ENCODE peak calls at places on chromosomes 7 and 10, in nine cellular contexts. A is IMR-90, E is H54, B is uterus, I is NB4, L is H1, S is Peyer's patch, F is sigmoid colon, R is lower leg skin. K is an unnamed sample.

GRCh38 chr10:116211682-116212081 is 61.3 kb downstream of the GFRA1 start:
- DNase-seq in A (peak), E (no peak), B (no peak), I (no peak), L (no peak), S (no peak), F (no peak), R (no peak), K (no peak)

GRCh38 chr10:42419789-42420188 is 218.6 kb downstream of the ZNF33B start:
- DNase-seq in A (no peak), E (no peak), B (no peak), I (no peak), L (no peak), S (no peak), F (no peak), R (no peak), K (no peak)

GRCh38 chr7:134450296-134451000 is 8.5 kb downstream of the AKR1B1 start:
- DNase-seq in A (peak), E (no peak), B (no peak), I (no peak), L (no peak), S (no peak), F (no peak), R (no peak), K (no peak)

GRCh38 chr7:31333301-31333700 is 7.2 kb downstream of the NEUROD6 start:
- DNase-seq in A (no peak), E (no peak), B (no peak), I (no peak), L (no peak), S (no peak), F (no peak), R (no peak), K (no peak)

GRCh38 chr10:133388973-133389818 is 4.8 kb upstream of the MTG1 start:
- DNase-seq in A (no peak), E (no peak), B (peak), I (peak), L (no peak), S (peak), F (peak), R (no peak), K (no peak)

GRCh38 chr7:82167568-82168314 is 275.8 kb downstream of the CACNA2D1 start:
- DNase-seq in A (no peak), E (no peak), B (no peak), I (no peak), L (no peak), S (no peak), F (no peak), R (no peak), K (no peak)

GRCh38 chr10:119349341-119349740 is 142.0 kb downstream of the GRK5 start:
- DNase-seq in A (no peak), E (no peak), B (peak), I (no peak), L (no peak), S (no peak), F (no peak), R (no peak), K (no peak)

GRCh38 chr7:8155836-8156235 is 106.1 kb downstream of the ICA1 start:
- DNase-seq in A (no peak), E (no peak), B (no peak), I (no peak), L (no peak), S (no peak), F (no peak), R (no peak), K (no peak)

GRCh38 chr7:45082831-45083331 is 5.9 kb downstream of the NACAD start:
- DNase-seq in A (no peak), E (no peak), B (no peak), I (no peak), L (no peak), S (no peak), F (peak), R (no peak), K (no peak)

GRCh38 chr7:158606111-158606510 is 18.5 kb upstream of the PTPRN2 start:
- DNase-seq in A (no peak), E (no peak), B (no peak), I (no peak), L (no peak), S (no peak), F (no peak), R (no peak), K (no peak)

GRCh38 chr7:44380831-44381493 is 55.6 kb upstream of the CAMK2B start:
- DNase-seq in A (peak), E (peak), B (no peak), I (no peak), L (no peak), S (no peak), F (no peak), R (peak), K (no peak)

GRCh38 chr7:74094224-74095095 is 10.9 kb downstream of the LIMK1 start:
- DNase-seq in A (peak), E (peak), B (peak), I (peak), L (peak), S (peak), F (peak), R (peak), K (peak)

GRCh38 chr7:55409474-55410225 is 44.5 kb downstream of the LANCL2 start:
- DNase-seq in A (peak), E (peak), B (no peak), I (peak), L (no peak), S (no peak), F (no peak), R (no peak), K (no peak)

GRCh38 chr10:97520978-97521761 is 22.4 kb downstream of the UBTD1 start:
- DNase-seq in A (no peak), E (no peak), B (no peak), I (no peak), L (no peak), S (no peak), F (no peak), R (no peak), K (no peak)

GRCh38 chr7:101233907-101234547 is 3.6 kb downstream of the CLDN15 start:
- DNase-seq in A (no peak), E (no peak), B (no peak), I (no peak), L (no peak), S (peak), F (no peak), R (no peak), K (no peak)

GRCh38 chr7:16223963-16224707 is 197.2 kb downstream of the CRPPA start:
- DNase-seq in A (no peak), E (no peak), B (no peak), I (no peak), L (no peak), S (no peak), F (no peak), R (no peak), K (no peak)

GRCh38 chr10:129258570-129258969 is 208.5 kb upstream of the MGMT start:
- DNase-seq in A (no peak), E (no peak), B (no peak), I (no peak), L (no peak), S (no peak), F (no peak), R (peak), K (no peak)

GRCh38 chr7:92179393-92179924 is 517 bp upstream of the LRRD1 start:
- DNase-seq in A (peak), E (no peak), B (peak), I (no peak), L (no peak), S (no peak), F (no peak), R (no peak), K (peak)

GRCh38 chr10:53808677-53809076 is 992.4 kb downstream of the PCDH15 start:
- DNase-seq in A (no peak), E (no peak), B (no peak), I (no peak), L (no peak), S (no peak), F (no peak), R (no peak), K (no peak)

GRCh38 chr10:6382081-6382480 is 179.3 kb downstream of the PFKFB3 start:
- DNase-seq in A (peak), E (no peak), B (no peak), I (no peak), L (no peak), S (no peak), F (peak), R (no peak), K (peak)

GRCh38 chr7:155951554-155952158 is 139.4 kb upstream of the SHH start:
- DNase-seq in A (peak), E (peak), B (no peak), I (peak), L (no peak), S (peak), F (peak), R (no peak), K (peak)

GRCh38 chr7:102271158-102271798 is 15.4 kb upstream of the SH2B2 start:
- DNase-seq in A (no peak), E (no peak), B (no peak), I (no peak), L (no peak), S (no peak), F (no peak), R (no peak), K (no peak)

GRCh38 chr10:122232781-122233180 is 38.3 kb upstream of the BTBD16 start:
- DNase-seq in A (peak), E (no peak), B (no peak), I (no peak), L (no peak), S (no peak), F (no peak), R (no peak), K (no peak)

GRCh38 chr7:5359344-5359743 is 64.3 kb downstream of the TNRC18 start:
- DNase-seq in A (no peak), E (no peak), B (no peak), I (no peak), L (no peak), S (no peak), F (no peak), R (no peak), K (no peak)

GRCh38 chr10:28169525-28169924 is 133.3 kb downstream of the MPP7 start:
- DNase-seq in A (no peak), E (no peak), B (no peak), I (no peak), L (no peak), S (no peak), F (no peak), R (no peak), K (no peak)

DNA sequence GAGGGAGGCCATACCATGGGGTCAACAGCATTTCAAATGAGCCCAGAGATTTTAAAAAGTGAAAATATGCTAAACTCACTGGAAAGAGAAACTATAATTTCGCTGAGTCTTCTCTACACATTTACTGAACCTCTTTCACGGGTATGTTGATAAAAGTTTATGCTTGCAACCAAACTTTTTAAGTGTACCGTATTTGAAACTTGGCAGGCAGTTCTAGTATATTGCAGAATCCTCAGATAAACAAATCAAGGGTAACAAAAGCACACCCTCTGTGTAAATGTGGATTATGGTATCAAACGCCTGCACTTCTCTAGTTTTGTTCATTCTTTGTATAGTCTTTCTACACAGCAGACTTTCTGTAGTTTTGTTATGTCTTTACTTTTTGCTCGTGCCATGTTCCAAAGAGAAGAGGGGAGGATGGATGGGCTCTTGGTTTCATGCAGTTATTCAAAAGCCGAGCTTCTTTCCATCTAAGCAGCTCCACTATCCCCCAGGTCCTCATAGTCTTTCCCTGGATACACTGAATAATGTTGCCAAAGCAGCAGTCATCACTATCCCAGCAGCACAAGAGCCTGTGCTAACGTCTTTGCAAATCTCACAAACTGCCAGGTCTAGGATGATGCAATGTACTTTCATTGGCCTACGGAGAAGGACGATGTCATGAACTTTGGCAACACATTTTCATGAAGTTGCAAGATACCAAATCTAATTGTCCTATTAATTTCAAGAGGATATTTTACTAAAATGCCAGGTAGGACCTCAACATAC is 131.2 kb downstream of the MPP7 start:
- DNase-seq in A (peak), E (peak), B (no peak), I (no peak), L (no peak), S (no peak), F (peak), R (no peak), K (no peak)
- TF ChIP-seq POLR2A in A (no peak), E (no peak), B (no peak), I (no peak), L (no peak), S (no peak), F (no peak), R (no peak), K (no peak)

DNA sequence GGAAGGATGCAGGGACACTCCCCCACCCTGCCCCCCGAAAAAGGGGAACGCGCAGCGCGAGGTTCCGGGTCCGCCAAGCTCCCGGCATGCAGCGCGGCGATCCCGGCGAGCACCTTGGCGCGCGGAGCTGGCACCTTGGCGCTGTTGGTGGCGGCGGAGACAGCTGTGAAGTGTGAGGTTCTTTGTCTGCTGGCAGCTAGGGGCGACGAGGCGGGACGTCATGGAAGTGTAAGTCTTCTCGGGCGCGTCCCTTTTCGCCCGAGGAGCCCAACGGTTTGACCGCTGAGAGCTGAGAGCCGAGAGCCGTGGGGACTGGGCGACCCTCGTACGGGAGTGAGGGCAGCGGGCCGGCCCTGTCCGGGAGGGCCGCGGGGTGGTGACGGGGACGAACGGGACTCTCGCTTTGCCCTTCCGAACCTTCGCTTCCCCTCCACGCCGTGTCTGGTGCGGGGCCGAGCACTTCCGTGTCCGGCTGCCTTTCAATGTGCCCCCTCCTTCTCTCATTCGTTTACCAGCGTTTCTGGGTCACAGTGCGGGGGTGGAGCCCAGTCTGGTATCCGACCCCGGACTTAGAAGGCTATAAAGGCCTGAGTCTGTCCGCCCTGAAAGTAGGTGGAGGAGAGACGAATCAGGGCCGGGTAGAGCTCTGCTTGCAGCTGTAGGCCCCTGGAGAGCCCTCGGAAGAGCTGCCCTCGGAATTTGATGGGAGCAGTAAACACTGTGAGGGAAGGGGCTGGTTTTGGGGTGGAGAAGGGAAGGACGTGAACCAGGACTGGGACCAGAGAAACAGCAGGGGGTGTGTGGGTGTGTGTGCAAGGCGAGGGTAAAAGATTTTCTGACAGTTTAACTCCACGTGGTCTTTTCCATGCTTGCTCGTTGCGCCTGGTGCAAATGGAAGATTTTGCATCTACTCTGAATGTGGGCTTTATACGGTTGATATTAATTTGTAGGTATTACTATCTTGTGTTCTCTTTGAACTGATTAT is at the start of gene CRCP:
- DNase-seq in A (peak), E (peak), B (peak), I (peak), L (peak), S (peak), F (peak), R (peak), K (peak)
- TF ChIP-seq POLR2A in A (peak), E (peak), B (peak), I (peak), L (peak), S (peak), F (peak), R (no peak), K (peak)

GRCh38 chr10:87861953-87862643 is 1.2 kb downstream of the KLLN start:
- DNase-seq in A (peak), E (peak), B (peak), I (peak), L (peak), S (peak), F (peak), R (peak), K (peak)
- TF ChIP-seq POLR2A in A (peak), E (peak), B (peak), I (peak), L (peak), S (peak), F (peak), R (no peak), K (peak)

GRCh38 chr10:11177926-11178453 is 160.3 kb downstream of the CELF2 start:
- DNase-seq in A (no peak), E (no peak), B (no peak), I (peak), L (no peak), S (no peak), F (no peak), R (no peak), K (no peak)

GRCh38 chr10:11180228-11180627 is 162.6 kb downstream of the CELF2 start:
- DNase-seq in A (no peak), E (no peak), B (no peak), I (peak), L (no peak), S (no peak), F (no peak), R (no peak), K (no peak)

GRCh38 chr10:11176746-11177145 is 159.1 kb downstream of the CELF2 start:
- DNase-seq in A (no peak), E (no peak), B (no peak), I (peak), L (no peak), S (no peak), F (no peak), R (no peak), K (no peak)

GRCh38 chr10:11179231-11180105 is 161.8 kb downstream of the CELF2 start:
- DNase-seq in A (no peak), E (no peak), B (no peak), I (peak), L (no peak), S (no peak), F (no peak), R (no peak), K (no peak)

GRCh38 chr10:11178606-11179221 is 161.0 kb downstream of the CELF2 start:
- DNase-seq in A (peak), E (no peak), B (no peak), I (peak), L (no peak), S (no peak), F (no peak), R (peak), K (peak)
- TF ChIP-seq POLR2A in A (no peak), E (no peak), B (no peak), I (peak), L (no peak), S (no peak), F (no peak), R (no peak), K (no peak)

K was measured in body of pancreas.